ENCODE peak calls at places on chromosome 5, in nine cellular contexts. P is midbrain; M is adrenal gland; L is stimulated activated naive CD8-positive, alpha-beta T cell treated with anti-CD3 and anti-CD28 coated beads, Interleukin-15, amount 100 ng/mL, for 72 hours; H is stimulated activated CD4-positive, alpha-beta T cell treated with anti-CD3 and anti-CD28 coated beads, Interleukin-12 subunit alpha, Interleukin-12 subunit beta, amount 100 ng/mL, for 48 hours; T is SHP77; Q is cardiac fibroblast; E is activated effector memory CD4-positive, alpha-beta T cell treated with Interleukin-2 at 50 U/mL for 16 hours; R is left colon. V is an unnamed sample.
A peak's percentile ranks its signal among the peaks of the same experiment; 100 is the strongest.

GRCh38 chr5:153818626-153819025 is 220.1 kb downstream of the FAM114A2 start:
- DNase-seq in P (no peak), M (no peak), L (no peak), H (no peak), T (no peak), Q (peak; percentile 14), E (no peak), R (no peak), V (no peak)

GRCh38 chr5:139061856-139062255 is 136.3 kb downstream of the SIL1 start:
- DNase-seq in P (peak; percentile 27), M (no peak), L (no peak), H (no peak), T (no peak), Q (peak; percentile 38), E (no peak), R (no peak), V (no peak)

GRCh38 chr5:11048760-11049159 is 287.7 kb upstream of the DAP start:
- DNase-seq in P (no peak), M (no peak), L (no peak), H (no peak), T (no peak), Q (no peak), E (no peak), R (no peak), V (no peak)

GRCh38 chr5:17190242-17190778 is 27.1 kb upstream of the BASP1 start:
- DNase-seq in P (peak; percentile 49), M (peak; percentile 44), L (no peak), H (peak; percentile 15), T (peak; percentile 13), Q (peak; percentile 90), E (no peak), R (peak; percentile 36), V (no peak)

GRCh38 chr5:3190433-3190832 is 405.2 kb upstream of the IRX1 start:
- DNase-seq in P (no peak), M (no peak), L (no peak), H (no peak), T (no peak), Q (no peak), E (no peak), R (no peak), V (no peak)

GRCh38 chr5:136892026-136892425 is 526.7 kb upstream of the TRPC7 start:
- DNase-seq in P (no peak), M (no peak), L (no peak), H (no peak), T (no peak), Q (no peak), E (no peak), R (no peak), V (no peak)

GRCh38 chr5:141966275-141966962 is 2.5 kb upstream of the RNF14 start:
- DNase-seq in P (no peak), M (no peak), L (no peak), H (no peak), T (no peak), Q (no peak), E (no peak), R (no peak), V (no peak)

GRCh38 chr5:160211352-160211751 is 18.0 kb upstream of the FABP6 start:
- DNase-seq in P (no peak), M (no peak), L (no peak), H (no peak), T (no peak), Q (no peak), E (no peak), R (no peak), V (no peak)

GRCh38 chr5:43635374-43635773 is 32.4 kb downstream of the NNT start:
- DNase-seq in P (no peak), M (no peak), L (no peak), H (no peak), T (no peak), Q (peak; percentile 33), E (no peak), R (no peak), V (no peak)

GRCh38 chr5:107032629-107033028 is 638.1 kb downstream of the EFNA5 start:
- DNase-seq in P (no peak), M (no peak), L (no peak), H (no peak), T (no peak), Q (no peak), E (no peak), R (no peak), V (no peak)

GRCh38 chr5:109691248-109691574 is 1.5 kb downstream of the MAN2A1 start:
- DNase-seq in P (no peak), M (no peak), L (peak; percentile 49), H (peak; percentile 23), T (no peak), Q (no peak), E (no peak), R (no peak), V (no peak)

GRCh38 chr5:128844354-128844923 is 120.8 kb upstream of the SLC27A6 start:
- DNase-seq in P (peak; percentile 66), M (no peak), L (no peak), H (no peak), T (no peak), Q (peak; percentile 51), E (no peak), R (no peak), V (no peak)

GRCh38 chr5:72276219-72276752 is 43.8 kb downstream of the MRPS27 start:
- DNase-seq in P (no peak), M (no peak), L (no peak), H (no peak), T (no peak), Q (no peak), E (no peak), R (no peak), V (no peak)

GRCh38 chr5:67476531-67476930 is 279.9 kb upstream of the CD180 start:
- DNase-seq in P (no peak), M (no peak), L (no peak), H (no peak), T (no peak), Q (no peak), E (no peak), R (no peak), V (no peak)

GRCh38 chr5:132629230-132629944 is 28.6 kb upstream of the IL13 start:
- DNase-seq in P (no peak), M (no peak), L (no peak), H (no peak), T (no peak), Q (no peak), E (no peak), R (no peak), V (no peak)

GRCh38 chr5:67842806-67843205 is 372.8 kb upstream of the PIK3R1 start:
- DNase-seq in P (no peak), M (no peak), L (no peak), H (no peak), T (no peak), Q (peak; percentile 22), E (no peak), R (no peak), V (no peak)

GRCh38 chr5:171806976-171807823 is 21.6 kb downstream of the SMIM23 start:
- DNase-seq in P (no peak), M (no peak), L (no peak), H (no peak), T (peak; percentile 40), Q (no peak), E (no peak), R (no peak), V (no peak)

GRCh38 chr5:134177197-134178171 is 734 bp upstream of the SKP1 start:
- DNase-seq in P (peak; percentile 80), M (peak; percentile 69), L (no peak), H (no peak), T (peak; percentile 63), Q (peak; percentile 82), E (no peak), R (peak; percentile 93), V (peak; percentile 16)

GRCh38 chr5:147084702-147085101 is 150.1 kb upstream of the STK32A start:
- DNase-seq in P (peak; percentile 89), M (no peak), L (no peak), H (no peak), T (no peak), Q (no peak), E (no peak), R (no peak), V (no peak)

GRCh38 chr5:36301858-36302603 is at the start of gene RANBP3L:
- DNase-seq in P (no peak), M (peak; percentile 59), L (no peak), H (no peak), T (no peak), Q (peak; percentile 25), E (no peak), R (no peak), V (no peak)

GRCh38 chr5:95392593-95393182 is 1.5 kb downstream of the FAM81B start:
- DNase-seq in P (no peak), M (no peak), L (no peak), H (no peak), T (peak; percentile 48), Q (peak; percentile 50), E (no peak), R (no peak), V (no peak)

GRCh38 chr5:175517824-175518450 is 39.6 kb downstream of the SFXN1 start:
- DNase-seq in P (no peak), M (peak; percentile 31), L (peak; percentile 75), H (peak; percentile 91), T (no peak), Q (peak; percentile 89), E (peak; percentile 43), R (no peak), V (no peak)

GRCh38 chr5:67659288-67659687 is 462.7 kb upstream of the CD180 start:
- DNase-seq in P (no peak), M (no peak), L (no peak), H (no peak), T (no peak), Q (no peak), E (no peak), R (no peak), V (no peak)

GRCh38 chr5:129899454-129899853 is 4.8 kb upstream of the CHSY3 start:
- DNase-seq in P (no peak), M (no peak), L (no peak), H (no peak), T (no peak), Q (peak; percentile 68), E (no peak), R (no peak), V (no peak)

GRCh38 chr5:52840286-52841050 is 52.8 kb downstream of the ITGA1 start:
- DNase-seq in P (no peak), M (no peak), L (no peak), H (no peak), T (no peak), Q (peak; percentile 56), E (no peak), R (no peak), V (no peak)

GRCh38 chr5:6361101-6361500 is 17.2 kb downstream of the MED10 start:
- DNase-seq in P (no peak), M (no peak), L (no peak), H (no peak), T (no peak), Q (no peak), E (no peak), R (no peak), V (no peak)

GRCh38 chr5:86407711-86408110 is 210.0 kb upstream of the COX7C start:
- DNase-seq in P (no peak), M (no peak), L (no peak), H (no peak), T (no peak), Q (no peak), E (no peak), R (no peak), V (no peak)

GRCh38 chr5:149125386-149125891 is 15.9 kb upstream of the ABLIM3 start:
- DNase-seq in P (no peak), M (no peak), L (no peak), H (no peak), T (peak; percentile 40), Q (peak; percentile 14), E (no peak), R (no peak), V (no peak)

GRCh38 chr5:107085572-107085971 is 585.2 kb downstream of the EFNA5 start:
- DNase-seq in P (no peak), M (no peak), L (no peak), H (no peak), T (no peak), Q (no peak), E (no peak), R (no peak), V (no peak)

GRCh38 chr5:34530637-34531036 is 125.5 kb upstream of the RAI14 start:
- DNase-seq in P (no peak), M (no peak), L (no peak), H (no peak), T (no peak), Q (peak; percentile 77), E (no peak), R (no peak), V (no peak)

GRCh38 chr5:177447611-177448243 is 1.1 kb downstream of the PRR7 start:
- DNase-seq in P (peak; percentile 89), M (peak; percentile 92), L (no peak), H (no peak), T (no peak), Q (peak; percentile 72), E (no peak), R (peak; percentile 48), V (no peak)